ENCODE peak calls at places on chromosomes 7 and 10, in five cellular contexts. O, I, D, R and W are unnamed samples.
A peak's percentile ranks its signal among the peaks of the same experiment; 100 is the strongest.

GRCh38 chr7:151738925-151739324 is 138.0 kb downstream of the PRKAG2 start:
- DNase-seq in D (no peak), I (no peak), O (no peak), R (no peak), W (no peak)

GRCh38 chr10:61452655-61453641 is at the start of gene TMEM26:
- DNase-seq in R (peak; percentile 41), O (no peak), D (no peak), I (no peak), W (peak; percentile 59)

GRCh38 chr7:105298004-105298403 is 90.7 kb downstream of the SRPK2 start:
- DNase-seq in D (no peak), R (no peak), I (no peak), O (no peak), W (no peak)

GRCh38 chr7:117673839-117674238 is 194.0 kb downstream of the CFTR start:
- DNase-seq in D (no peak), O (no peak), I (no peak), R (no peak), W (no peak)

GRCh38 chr10:1280436-1281401 is 224.5 kb downstream of the WDR37 start:
- DNase-seq in I (no peak), O (no peak), R (no peak), D (no peak), W (no peak)

GRCh38 chr10:125840955-125841354 is 17.6 kb downstream of the BCCIP start:
- DNase-seq in I (no peak), O (no peak), R (no peak), D (no peak), W (no peak)

GRCh38 chr7:3859436-3859835 is 558.4 kb downstream of the SDK1 start:
- DNase-seq in R (no peak), O (no peak), D (no peak), I (no peak), W (no peak)

GRCh38 chr7:16918288-16918895 is 36.6 kb upstream of the AGR3 start:
- DNase-seq in I (no peak), O (no peak), D (no peak), R (no peak), W (no peak)

GRCh38 chr10:132662186-132662920 is 123.6 kb downstream of the NKX6-2 start:
- DNase-seq in O (no peak), I (no peak), R (no peak), D (no peak), W (no peak)

GRCh38 chr7:80724249-80724871 is 85.9 kb downstream of the CD36 start:
- DNase-seq in D (no peak), R (no peak), O (no peak), I (no peak), W (no peak)

GRCh38 chr7:17075601-17076000 is 193.8 kb upstream of the AGR3 start:
- DNase-seq in O (no peak), I (no peak), R (no peak), D (no peak), W (no peak)

GRCh38 chr7:88034083-88034695 is 100.1 kb downstream of the ADAM22 start:
- DNase-seq in I (no peak), O (no peak), R (no peak), D (peak; percentile 34), W (no peak)

GRCh38 chr10:43249151-43249961 is 17.5 kb downstream of the RASGEF1A start:
- DNase-seq in O (peak; percentile 10), I (peak; percentile 11), R (peak; percentile 9), D (peak; percentile 90), W (peak; percentile 4)

GRCh38 chr7:98360221-98361124 is 40.4 kb downstream of the BAIAP2L1 start:
- DNase-seq in I (no peak), O (no peak), D (no peak), R (no peak), W (no peak)

GRCh38 chr10:93067443-93068365 is 6.0 kb upstream of the CYP26A1 start:
- DNase-seq in R (no peak), O (no peak), I (no peak), D (peak; percentile 84), W (no peak)

GRCh38 chr10:97280783-97281182 is 11.7 kb downstream of the ARHGAP19 start:
- DNase-seq in R (no peak), D (no peak), O (no peak), I (no peak), W (no peak)

GRCh38 chr7:106152313-106152665 is 40.2 kb upstream of the SYPL1 start:
- DNase-seq in R (no peak), I (peak; percentile 36), O (no peak), D (peak; percentile 90), W (no peak)

GRCh38 chr7:91397612-91398011 is 133.4 kb downstream of the FZD1 start:
- DNase-seq in I (no peak), D (no peak), R (no peak), O (no peak), W (no peak)

GRCh38 chr7:156747718-156748117 is 107.1 kb downstream of the RNF32 start:
- DNase-seq in I (no peak), R (no peak), O (no peak), D (no peak), W (no peak)

GRCh38 chr7:47529826-47530555 is 51.9 kb downstream of the TNS3 start:
- DNase-seq in D (no peak), R (no peak), O (no peak), I (no peak), W (no peak)

GRCh38 chr10:117443677-117444022 is 68.4 kb upstream of the PDZD8 start:
- DNase-seq in I (no peak), D (no peak), O (no peak), R (no peak), W (no peak)

GRCh38 chr7:1666251-1666778 is 3.8 kb upstream of the ELFN1 start:
- DNase-seq in R (peak; percentile 20), I (no peak), D (no peak), O (peak; percentile 18), W (peak; percentile 16)

GRCh38 chr7:82183633-82184032 is 259.9 kb downstream of the CACNA2D1 start:
- DNase-seq in R (no peak), D (no peak), I (no peak), O (no peak), W (no peak)

GRCh38 chr7:108347616-108348015 is 108.6 kb downstream of the NRCAM start:
- DNase-seq in R (no peak), O (no peak), I (no peak), D (no peak), W (no peak)

GRCh38 chr7:137667633-137668387 is 179.0 kb downstream of the DGKI start:
- DNase-seq in D (no peak), O (no peak), R (no peak), I (no peak), W (no peak)

GRCh38 chr7:97018775-97019535 is 5.7 kb downstream of the DLX5 start:
- DNase-seq in D (peak; percentile 64), R (no peak), I (no peak), O (no peak), W (no peak)

GRCh38 chr10:33917069-33917468 is 582.6 kb upstream of the NRP1 start:
- DNase-seq in O (no peak), I (no peak), R (no peak), D (no peak), W (no peak)

GRCh38 chr7:116671681-116672595 is at the start of gene MET:
- DNase-seq in I (peak; percentile 82), D (no peak), O (peak; percentile 43), R (peak; percentile 74), W (no peak)

GRCh38 chr10:14023612-14024348 is 306.9 kb downstream of the FRMD4A start:
- DNase-seq in R (no peak), O (no peak), D (no peak), I (no peak), W (no peak)

GRCh38 chr10:126839094-126839761 is 66.0 kb upstream of the DOCK1 start:
- DNase-seq in R (no peak), I (peak; percentile 24), D (no peak), O (no peak), W (no peak)

GRCh38 chr10:5545778-5546710 is 21.3 kb downstream of the CALML3 start:
- DNase-seq in D (no peak), R (peak; percentile 44), O (peak; percentile 10), I (no peak), W (no peak)

GRCh38 chr7:141700291-141700847 is 1.6 kb downstream of the DENND11 start:
- DNase-seq in D (no peak), I (no peak), O (no peak), R (no peak), W (no peak)

GRCh38 chr10:49528977-49529506 is 9.9 kb downstream of the ERCC6 start:
- DNase-seq in R (no peak), O (no peak), I (no peak), D (no peak), W (no peak)

GRCh38 chr10:86889997-86890396 is 67.4 kb downstream of the MMRN2 start:
- DNase-seq in O (no peak), I (no peak), R (no peak), D (no peak), W (no peak)
- TF ChIP-seq CTCF in O (no peak), I (no peak), R (no peak), D (no peak), W (no peak)

DNA sequence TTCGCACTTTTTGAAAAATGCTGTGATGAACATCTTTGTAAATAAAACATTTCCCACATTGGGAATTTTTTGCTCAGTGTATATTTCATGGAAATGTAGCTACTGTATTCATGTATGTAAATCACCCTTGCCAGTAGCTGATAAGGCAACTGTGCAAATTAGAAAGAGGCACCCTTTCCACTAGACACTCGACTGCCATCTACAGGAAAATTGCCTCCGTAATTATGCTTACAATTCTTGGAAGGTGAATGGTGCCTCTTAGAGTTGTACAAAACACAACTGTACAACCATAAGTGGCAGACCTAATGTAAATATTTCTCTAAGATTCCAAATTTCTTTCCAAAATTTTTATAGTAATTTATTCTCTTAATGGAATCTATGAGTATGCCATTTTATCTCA is 491.7 kb downstream of the CCSER2 start:
- DNase-seq in R (no peak), O (no peak), I (no peak), D (no peak), W (no peak)
- TF ChIP-seq CTCF in R (no peak), O (no peak), I (no peak), D (no peak), W (no peak)

DNA sequence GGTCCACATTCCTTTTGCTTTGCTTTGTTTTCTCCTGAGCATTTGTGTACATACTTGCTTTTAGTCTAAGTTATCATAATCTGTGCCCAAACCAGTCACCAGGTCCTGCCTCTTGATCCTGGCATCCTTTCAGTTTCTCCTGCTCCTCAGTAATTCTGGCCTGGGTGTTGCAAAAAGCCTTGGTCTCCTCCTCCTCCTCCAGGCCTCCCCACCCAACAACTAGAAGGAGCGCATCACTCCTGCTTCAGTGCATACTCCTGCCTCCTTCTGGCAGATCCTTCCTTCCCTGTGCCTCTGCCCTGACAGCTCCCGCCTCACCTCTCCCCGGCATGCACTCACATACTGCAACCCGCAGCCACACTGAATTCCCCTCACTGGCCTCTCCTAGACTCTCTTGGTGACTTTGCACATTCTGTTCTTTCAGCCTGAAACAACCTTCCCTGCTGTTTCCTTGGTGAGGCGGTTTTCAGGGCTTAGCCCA is 2.3 kb downstream of the DENND2A start:
- DNase-seq in R (no peak), O (no peak), D (no peak), I (no peak), W (no peak)
- TF ChIP-seq CTCF in R (no peak), O (no peak), D (peak; percentile 36), I (no peak), W (no peak)

GRCh38 chr7:19747740-19748339 is 25.6 kb downstream of the TMEM196 start:
- DNase-seq in I (no peak), R (no peak), D (no peak), O (no peak), W (no peak)
- TF ChIP-seq CTCF in I (peak; percentile 55), R (peak; percentile 29), D (peak; percentile 41), O (peak; percentile 66), W (peak; percentile 19)

GRCh38 chr10:88172159-88172558 is 308.7 kb downstream of the PTEN start:
- DNase-seq in I (no peak), O (no peak), R (no peak), D (no peak), W (no peak)
- TF ChIP-seq CTCF in I (no peak), O (no peak), R (no peak), D (no peak), W (no peak)

GRCh38 chr10:72044417-72045041 is 43.8 kb downstream of the SPOCK2 start:
- DNase-seq in D (no peak), I (peak; percentile 74), O (no peak), R (no peak), W (no peak)
- TF ChIP-seq CTCF in D (peak; percentile 47), I (no peak), O (no peak), R (peak; percentile 50), W (no peak)